ENCODE peak calls at places on chromosomes 4 and X, in four cellular contexts. D is GM20000, S is EL, T is ELR. P is an unnamed sample.

GRCh38 chr4:73978886-73979285 is 2.9 kb downstream of the PF4 start:
- DNase-seq in D (no peak), S (peak), T (peak), P (peak)

GRCh38 chr4:244471-244870 is 60.8 kb downstream of the ZNF732 start:
- DNase-seq in D (peak), S (peak), T (peak), P (peak)

GRCh38 chr4:104128850-104129213 is 365.9 kb downstream of the CXXC4 start:
- DNase-seq in D (no peak), S (no peak), T (no peak), P (no peak)

GRCh38 chr4:45662996-45663395 is 460.9 kb downstream of the GABRG1 start:
- DNase-seq in D (no peak), S (no peak), T (peak), P (no peak)

GRCh38 chr4:77310931-77311330 is 153.9 kb downstream of the CCNG2 start:
- DNase-seq in D (no peak), S (peak), T (no peak), P (peak)

GRCh38 chrX:9788908-9789307 is 2.7 kb downstream of the SHROOM2 start:
- DNase-seq in D (no peak), S (peak), T (no peak), P (peak)

GRCh38 chrX:16807976-16808542 is 21.8 kb downstream of the TXLNG start:
- DNase-seq in D (no peak), S (peak), T (peak), P (peak)

GRCh38 chrX:136806891-136807410 is 26.2 kb upstream of the ARHGEF6 start:
- DNase-seq in D (no peak), S (no peak), T (no peak), P (no peak)

GRCh38 chr4:110075083-110075738 is 123.2 kb downstream of the ELOVL6 start:
- DNase-seq in D (no peak), S (no peak), T (no peak), P (no peak)

GRCh38 chrX:32116047-32116446 is 1044.2 kb upstream of the FTHL17 start:
- DNase-seq in D (no peak), S (no peak), T (no peak), P (no peak)

GRCh38 chrX:150050387-150050786 is 112.1 kb upstream of the EOLA2 start:
- DNase-seq in D (no peak), S (no peak), T (no peak), P (no peak)

GRCh38 chr4:82099863-82100579 is 273.8 kb downstream of the HNRNPD start:
- DNase-seq in D (no peak), S (no peak), T (no peak), P (no peak)

GRCh38 chr4:124610214-124610613 is 102.3 kb downstream of the ANKRD50 start:
- DNase-seq in D (no peak), S (no peak), T (no peak), P (no peak)

GRCh38 chr4:110668463-110669245 is 45.8 kb upstream of the PITX2 start:
- DNase-seq in D (no peak), S (no peak), T (no peak), P (no peak)

GRCh38 chrX:70592091-70592490 is 147.5 kb downstream of the DLG3 start:
- DNase-seq in D (no peak), S (peak), T (peak), P (peak)

GRCh38 chrX:153967536-153968214 is 3.9 kb downstream of the HCFC1 start:
- DNase-seq in D (no peak), S (no peak), T (no peak), P (no peak)

GRCh38 chr4:7075962-7076693 is 8.3 kb upstream of the GRPEL1 start:
- DNase-seq in D (no peak), S (no peak), T (peak), P (no peak)

GRCh38 chrX:10821293-10821692 is 200.9 kb upstream of the MID1 start:
- DNase-seq in D (peak), S (no peak), T (no peak), P (no peak)

GRCh38 chr4:37737456-37737855 is 51.3 kb upstream of the RELL1 start:
- DNase-seq in D (no peak), S (peak), T (peak), P (peak)

GRCh38 chrX:24985120-24985519 is 30.6 kb downstream of the ARX start:
- DNase-seq in D (no peak), S (no peak), T (no peak), P (no peak)